ENCODE peak calls at places on chromosomes 4 and X, in nine cellular contexts. R, Y, U, A, E, O, Z, V and C are unnamed samples.

GRCh38 chr4:80475781-80476180 is 140.3 kb downstream of the CFAP299 start:
- DNase-seq in R (no peak), A (no peak), V (no peak), O (no peak), E (no peak), Y (no peak), U (no peak), Z (no peak), C (no peak)

GRCh38 chr4:123826896-123827295 is 430.3 kb downstream of the SPRY1 start:
- DNase-seq in Z (no peak), O (no peak), Y (no peak), U (no peak), E (no peak), V (no peak), R (no peak), A (no peak), C (no peak)

GRCh38 chrX:79153348-79153747 is 8.9 kb downstream of the GPR174 start:
- DNase-seq in Y (no peak), E (no peak), U (no peak), A (no peak), R (no peak), V (no peak), O (no peak), Z (no peak), C (no peak)

GRCh38 chr4:135418353-135418752 is 1216.8 kb upstream of the PABPC4L start:
- DNase-seq in Y (peak), R (no peak), O (no peak), E (peak), A (no peak), V (peak), Z (peak), U (no peak), C (no peak)

GRCh38 chr4:123198706-123199105 is 197.9 kb upstream of the SPRY1 start:
- DNase-seq in R (no peak), A (no peak), E (no peak), Y (no peak), U (peak), Z (no peak), V (no peak), O (no peak), C (no peak)

GRCh38 chrX:123610915-123611314 is 121.9 kb downstream of the THOC2 start:
- DNase-seq in Z (no peak), E (no peak), A (no peak), O (no peak), V (no peak), Y (no peak), U (no peak), R (no peak), C (no peak)

GRCh38 chr4:158314756-158315487 is 104.6 kb downstream of the TMEM144 start:
- DNase-seq in U (peak), A (no peak), V (no peak), R (peak), O (no peak), E (no peak), Z (no peak), Y (no peak), C (no peak)

GRCh38 chrX:85419293-85419692 is 39.8 kb upstream of the POF1B start:
- DNase-seq in Z (no peak), E (no peak), A (no peak), V (no peak), Y (no peak), U (no peak), R (no peak), O (no peak), C (no peak)

GRCh38 chrX:152872522-152872921 is 25.3 kb upstream of the ZNF185 start:
- DNase-seq in E (no peak), Z (no peak), Y (no peak), O (no peak), A (no peak), R (no peak), U (no peak), V (no peak), C (no peak)

GRCh38 chr4:162499478-162499877 is 335.7 kb upstream of the FSTL5 start:
- DNase-seq in Y (peak), U (no peak), O (no peak), Z (peak), V (peak), E (no peak), A (no peak), R (no peak), C (no peak)

GRCh38 chrX:81957900-81958545 is 756.1 kb downstream of the SH3BGRL start:
- DNase-seq in Z (peak), Y (peak), E (no peak), R (no peak), V (peak), A (no peak), U (no peak), O (peak), C (no peak)

GRCh38 chr4:26294904-26295303 is 25.9 kb upstream of the RBPJ start:
- DNase-seq in Y (no peak), O (no peak), V (no peak), R (no peak), Z (no peak), U (no peak), A (no peak), E (no peak), C (no peak)

GRCh38 chr4:172515266-172515879 is 653.2 kb upstream of the GALNT7 start:
- DNase-seq in Y (no peak), V (peak), U (no peak), R (no peak), A (no peak), E (peak), Z (no peak), O (no peak), C (no peak)

GRCh38 chrX:136291824-136292223 is 8.9 kb upstream of the ADGRG4 start:
- DNase-seq in R (no peak), E (no peak), V (no peak), Z (no peak), A (no peak), O (no peak), U (no peak), Y (no peak), C (no peak)

GRCh38 chr4:142406051-142406549 is 440.0 kb downstream of the INPP4B start:
- DNase-seq in U (no peak), R (no peak), A (no peak), O (no peak), Z (no peak), V (peak), Y (no peak), E (peak), C (peak)

GRCh38 chrX:72280210-72280882 is 3.3 kb upstream of the RPS4X start:
- DNase-seq in E (no peak), Y (no peak), R (no peak), U (no peak), Z (no peak), V (no peak), A (no peak), O (no peak), C (no peak)

GRCh38 chrX:100829730-100830129 is 9.5 kb downstream of the CSTF2 start:
- DNase-seq in Z (no peak), R (no peak), U (no peak), V (no peak), Y (no peak), O (peak), A (no peak), E (no peak), C (peak)

GRCh38 chr4:125719987-125720386 is 405.2 kb downstream of the FAT4 start:
- DNase-seq in Y (no peak), V (no peak), O (no peak), U (no peak), Z (no peak), E (no peak), A (no peak), R (no peak), C (no peak)

GRCh38 chr4:15702941-15703403 is at the start of gene BST1:
- DNase-seq in O (peak), E (peak), Z (no peak), R (peak), A (peak), U (no peak), V (peak), Y (peak), C (no peak)

GRCh38 chr4:173360587-173361221 is 10.1 kb upstream of the SAP30 start:
- DNase-seq in Z (peak), O (no peak), A (no peak), U (no peak), E (no peak), V (peak), R (peak), Y (no peak), C (peak)

GRCh38 chr4:88242144-88242543 is 42.2 kb downstream of the PPM1K start:
- DNase-seq in A (no peak), U (no peak), Y (no peak), V (peak), E (no peak), R (no peak), Z (no peak), O (no peak), C (no peak)